ENCODE peak calls at places on chromosomes 11 and 22, in six cellular contexts. R is BE2C, O is PC-3, D is Panc1, H is small intestine, Z is stomach. B is an unnamed sample. For H3K36me3, the result is how much of the 10 kb centered on the place peaks cover.

GRCh38 chr22:47102648-47103047 is 340.2 kb downstream of the TBC1D22A start:
- DNase-seq in R (no peak), O (peak), D (no peak), H (no peak), Z (no peak), B (no peak)

GRCh38 chr11:41301023-41301422 is 158.4 kb downstream of the LRRC4C start:
- DNase-seq in R (no peak), O (peak), D (no peak), H (peak), Z (no peak), B (peak)

GRCh38 chr11:63745304-63746170 is 23.0 kb downstream of the ZFTA start:
- DNase-seq in R (no peak), O (peak), D (no peak), H (peak), Z (no peak), B (no peak)

GRCh38 chr11:75566763-75567279 is 4.8 kb downstream of the SERPINH1 start:
- DNase-seq in R (no peak), O (no peak), D (no peak), H (no peak), Z (no peak), B (no peak)

GRCh38 chr11:126358763-126359160 is 3.3 kb downstream of the ST3GAL4 start:
- DNase-seq in R (no peak), O (no peak), D (no peak), H (no peak), Z (no peak), B (no peak)

GRCh38 chr11:90241414-90241813 is 18.6 kb upstream of the CHORDC1 start:
- DNase-seq in R (peak), O (no peak), D (no peak), H (no peak), Z (no peak), B (no peak)

GRCh38 chr22:19275919-19276600 is 15.5 kb downstream of the CLTCL1 start:
- DNase-seq in R (no peak), O (no peak), D (no peak), H (no peak), Z (peak), B (no peak)

GRCh38 chr11:60785806-60786361 is 751 bp downstream of the MS4A10 start:
- DNase-seq in R (no peak), O (no peak), D (no peak), H (peak), Z (no peak), B (no peak)

GRCh38 chr11:10742460-10743208 is 8.4 kb upstream of the CTR9 start:
- DNase-seq in R (peak), O (peak), D (peak), H (peak), Z (no peak), B (no peak)

GRCh38 chr11:116691779-116692178 is 81.0 kb downstream of the BUD13 start:
- DNase-seq in R (peak), O (peak), D (peak), H (peak), Z (peak), B (peak)

GRCh38 chr11:12692238-12693074 is 18.2 kb downstream of the TEAD1 start:
- DNase-seq in R (peak), O (peak), D (peak), H (peak), Z (peak), B (peak)

GRCh38 chr11:118144301-118144701 is 8.3 kb downstream of the SCN4B start:
- DNase-seq in R (no peak), O (no peak), D (no peak), H (no peak), Z (no peak), B (no peak)

GRCh38 chr22:26503758-26504157 is 8.5 kb downstream of the TFIP11 start:
- DNase-seq in R (no peak), O (no peak), D (no peak), H (no peak), Z (no peak), B (no peak)

GRCh38 chr22:21075516-21076138 is 29.9 kb downstream of the LRRC74B start:
- DNase-seq in R (no peak), O (no peak), D (no peak), H (no peak), Z (no peak), B (no peak)

GRCh38 chr11:60672255-60672654 is 27.2 kb upstream of the MS4A8 start:
- DNase-seq in R (no peak), O (no peak), D (no peak), H (no peak), Z (no peak), B (no peak)

GRCh38 chr22:40001800-40002577 is 7.2 kb downstream of the FAM83F start:
- DNase-seq in R (no peak), O (no peak), D (no peak), H (no peak), Z (no peak), B (no peak)

GRCh38 chr11:23976776-23977380 is 520.0 kb upstream of the LUZP2 start:
- DNase-seq in R (no peak), O (no peak), D (no peak), H (no peak), Z (no peak), B (no peak)

GRCh38 chr11:60872124-60872951 is 5.0 kb downstream of the ZP1 start:
- DNase-seq in R (no peak), O (no peak), D (no peak), H (no peak), Z (peak), B (peak)

GRCh38 chr11:27806122-27806521 is 105.9 kb upstream of the BDNF start:
- DNase-seq in R (no peak), O (no peak), D (no peak), H (no peak), Z (no peak), B (no peak)

GRCh38 chr11:130677486-130678153 is 229.2 kb downstream of the ADAMTS15 start:
- DNase-seq in R (no peak), O (peak), D (no peak), H (no peak), Z (no peak), B (peak)

GRCh38 chr22:42010778-42011177 is 12.2 kb downstream of the WBP2NL start:
- DNase-seq in R (no peak), O (no peak), D (no peak), H (no peak), Z (no peak), B (no peak)

GRCh38 chr11:118715837-118716260 is 36.4 kb upstream of the TREH start:
- DNase-seq in R (no peak), O (no peak), D (no peak), H (peak), Z (no peak), B (no peak)

GRCh38 chr22:19375435-19375834 is 56.1 kb downstream of the HIRA start:
- DNase-seq in R (no peak), O (no peak), D (no peak), H (no peak), Z (no peak), B (no peak)

GRCh38 chr11:86686531-86686930 is 14.1 kb upstream of the ME3 start:
- DNase-seq in R (no peak), O (no peak), D (no peak), H (no peak), Z (no peak), B (no peak)

DNA sequence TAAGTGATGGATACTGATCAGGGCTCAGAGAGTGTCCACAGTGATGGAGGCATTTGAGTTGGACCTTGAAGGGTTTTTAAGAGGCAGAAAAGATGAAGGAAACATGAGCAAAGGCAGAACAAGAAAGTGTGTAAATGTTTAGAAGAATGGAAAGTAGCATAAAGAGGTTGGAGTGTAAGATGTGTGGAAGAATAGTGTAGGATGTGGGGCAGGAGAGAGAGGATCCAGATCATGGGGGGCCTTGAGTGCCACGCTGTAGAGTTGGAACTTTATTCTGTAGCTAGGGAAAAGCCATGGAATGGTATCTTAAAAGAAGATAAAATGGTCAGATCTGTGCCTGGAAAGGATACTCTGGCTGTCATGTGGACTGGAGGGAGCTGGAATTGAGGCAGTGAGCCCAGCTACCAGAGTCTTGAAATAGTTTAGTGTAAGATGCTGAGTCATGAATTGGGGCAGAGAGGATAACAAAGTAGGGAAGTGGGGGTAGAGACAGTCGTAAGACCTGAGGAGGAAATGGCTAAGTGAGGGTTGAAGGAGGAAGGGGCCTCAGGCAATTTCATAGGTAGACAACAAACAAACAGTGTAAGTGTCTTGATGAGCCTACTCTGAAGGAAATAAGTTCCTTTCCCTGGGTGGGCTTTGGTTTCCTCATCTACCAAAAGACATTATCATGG is 6.7 kb downstream of the KCNE3 start:
- DNase-seq in R (no peak), O (peak), D (no peak), H (no peak), Z (no peak), B (no peak)
- H3K36me3 ChIP-seq in R (under half), O (under half), D (under half), H (under half), Z (under half), B (under half)

DNA sequence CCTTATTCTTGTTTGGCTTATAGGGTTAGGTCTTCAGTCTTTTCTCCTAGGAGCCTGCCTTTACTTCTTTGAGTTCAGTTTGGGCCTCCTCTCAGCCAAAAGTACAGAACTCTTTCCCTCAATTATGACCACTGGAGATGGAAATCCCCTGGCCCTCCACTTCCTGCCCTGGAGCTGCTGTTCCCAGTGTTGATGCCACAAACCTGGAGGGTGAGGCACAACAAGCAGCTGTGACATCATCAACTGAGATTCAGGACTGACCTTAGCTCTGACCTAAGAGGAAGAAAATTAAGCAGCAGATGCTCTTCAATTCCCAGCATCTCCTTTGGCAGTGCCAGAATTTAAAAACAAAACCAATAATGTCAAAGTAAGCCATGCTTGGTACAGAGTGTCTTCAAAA is 3.0 kb downstream of the ABTB2 start:
- DNase-seq in R (no peak), O (peak), D (no peak), H (no peak), Z (no peak), B (no peak)
- H3K4me3 ChIP-seq in R (no peak), O (no peak), D (peak), H (no peak), Z (no peak), B (no peak)

GRCh38 chr22:24129980-24130379 is 51.3 kb upstream of the SUSD2 start:
- DNase-seq in R (no peak), O (no peak), D (no peak), H (no peak), Z (no peak), B (no peak)
- H3K36me3 ChIP-seq in R (under half), O (under half), D (under half), H (under half), Z (half or more), B (under half)

GRCh38 chr11:46351148-46351547 is 3.9 kb downstream of the DGKZ start:
- DNase-seq in R (no peak), O (no peak), D (no peak), H (no peak), Z (no peak), B (no peak)
- H3K4me3 ChIP-seq in R (no peak), O (no peak), D (no peak), H (no peak), Z (no peak), B (no peak)